ENCODE peak calls at places on chromosomes 16 and 17, in eight cellular contexts. I is mucosa of descending colon; P is CD8-positive, alpha-beta memory T cell; W is neuronal stem cell; X is adipocyte; D is left lung; J is cardiac muscle cell; Y is fibroblast of pulmonary artery. K is an unnamed sample.

GRCh38 chr16:56348168-56349085 is 76.9 kb downstream of the AMFR start:
- DNase-seq in W (no peak), X (no peak), P (peak; percentile 34), J (no peak), I (no peak), Y (no peak), D (peak; percentile 67), K (no peak)

GRCh38 chr17:51128089-51128488 is 7.4 kb upstream of the SPAG9 start:
- DNase-seq in X (no peak), Y (peak; percentile 34), W (no peak), P (no peak), I (no peak), D (no peak), J (peak; percentile 22), K (peak; percentile 2)

GRCh38 chr16:81321039-81321438 is 6.3 kb downstream of the GAN start:
- DNase-seq in I (no peak), W (no peak), X (peak; percentile 10), J (no peak), P (no peak), Y (no peak), D (no peak), K (no peak)

GRCh38 chr17:4480929-4481898 is 17.5 kb upstream of the SPNS2 start:
- DNase-seq in Y (no peak), X (no peak), P (peak; percentile 66), D (no peak), W (no peak), J (no peak), I (peak; percentile 81), K (peak; percentile 18)

GRCh38 chr16:85528528-85529387 is 84.4 kb upstream of the GSE1 start:
- DNase-seq in W (no peak), X (no peak), D (peak; percentile 74), Y (no peak), J (peak; percentile 25), P (no peak), I (peak; percentile 38), K (no peak)

GRCh38 chr17:45171338-45172231 is 9.9 kb downstream of the HEXIM2 start:
- DNase-seq in P (no peak), W (no peak), Y (no peak), I (peak; percentile 62), J (no peak), X (peak; percentile 26), D (peak; percentile 80), K (no peak)

GRCh38 chr16:84594725-84595038 is 23.2 kb downstream of the COTL1 start:
- DNase-seq in J (no peak), I (no peak), P (no peak), D (no peak), W (no peak), Y (no peak), X (no peak), K (no peak)

GRCh38 chr17:5000237-5000639 is 2.5 kb downstream of the KIF1C start:
- DNase-seq in P (peak; percentile 36), W (no peak), J (peak; percentile 60), I (no peak), X (peak; percentile 69), D (no peak), Y (peak; percentile 46), K (no peak)

GRCh38 chr17:79948918-79949645 is 86.6 kb downstream of the TBC1D16 start:
- DNase-seq in J (no peak), Y (no peak), I (no peak), P (peak; percentile 46), D (no peak), X (no peak), W (no peak), K (no peak)

GRCh38 chr17:32783602-32784001 is 93.3 kb downstream of the MYO1D start:
- DNase-seq in J (peak; percentile 76), I (no peak), Y (peak; percentile 75), X (peak; percentile 85), D (no peak), P (no peak), W (peak; percentile 36), K (no peak)

GRCh38 chr16:17474572-17474971 is 3.8 kb upstream of the XYLT1 start:
- DNase-seq in Y (no peak), J (no peak), P (no peak), W (no peak), I (no peak), D (no peak), X (no peak), K (no peak)

GRCh38 chr16:80300876-80301275 is 239.9 kb upstream of the DYNLRB2 start:
- DNase-seq in W (no peak), Y (peak; percentile 27), D (no peak), X (peak; percentile 58), P (no peak), J (peak; percentile 3), I (no peak), K (no peak)

DNA sequence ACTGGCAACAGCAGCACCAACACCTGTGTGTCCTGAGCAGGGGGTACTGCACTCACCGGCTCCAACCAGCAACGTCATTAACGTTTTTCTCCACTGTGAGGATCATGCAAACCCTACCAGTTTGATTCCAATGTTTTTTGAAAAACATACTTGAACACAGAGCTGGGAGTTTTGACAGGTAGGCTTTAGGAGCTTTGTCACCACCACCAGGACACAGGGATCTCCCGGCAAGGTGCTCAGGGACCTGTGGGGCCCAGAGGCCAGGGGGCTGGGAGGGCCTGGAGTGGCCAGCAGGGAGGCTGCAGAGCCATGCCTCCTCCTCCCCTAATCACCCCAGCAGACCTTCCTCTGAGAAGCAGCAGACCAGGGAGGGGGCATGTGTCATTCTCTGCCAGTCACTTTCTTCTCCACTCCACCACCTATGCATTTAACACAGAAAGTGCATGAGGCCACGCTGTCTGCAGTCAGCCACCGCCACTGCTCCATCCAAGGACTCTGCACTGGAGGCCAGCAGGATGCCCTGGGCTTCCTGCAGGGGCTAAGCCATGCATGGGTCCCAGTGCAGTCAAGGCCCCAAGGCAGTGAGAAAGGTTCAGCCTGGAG is 768.2 kb downstream of the KCNJ18 start:
- DNase-seq in X (no peak), W (no peak), J (no peak), P (no peak), Y (no peak), I (no peak), D (no peak), K (no peak)
- H3K4me3 ChIP-seq in X (no peak overlapping the region), W (no peak overlapping the region), J (no peak overlapping the region), P (no peak overlapping the region), Y (no peak overlapping the region), I (no peak overlapping the region), D (no peak overlapping the region), K (no peak overlapping the region)

GRCh38 chr16:2177561-2177960 is 18.8 kb downstream of the CASKIN1 start:
- DNase-seq in X (no peak), I (no peak), J (no peak), D (no peak), W (no peak), Y (no peak), P (no peak), K (no peak)
- H3K4me3 ChIP-seq in X (no peak overlapping the region), I (no peak overlapping the region), J (no peak overlapping the region), D (no peak overlapping the region), W (no peak overlapping the region), Y (no peak overlapping the region), P (no peak overlapping the region), K (no peak overlapping the region)

GRCh38 chr17:75720656-75721462 is at the start of gene ITGB4:
- DNase-seq in Y (no peak), P (peak; percentile 77), I (peak; percentile 89), X (peak; percentile 51), W (peak; percentile 21), D (peak; percentile 93), J (peak; percentile 6), K (peak; percentile 73)
- H3K4me3 ChIP-seq in Y (peak within 1 kb of the TSS; percentile 10), P (peak within 1 kb of the TSS; percentile 56), I (peak within 1 kb of the TSS; percentile 48), X (peak within 1 kb of the TSS; percentile 17), W (peak within 1 kb of the TSS; percentile 76), D (peak within 1 kb of the TSS; percentile 43), J (peak within 1 kb of the TSS; percentile 23), K (peak within 1 kb of the TSS; percentile 51)

DNA sequence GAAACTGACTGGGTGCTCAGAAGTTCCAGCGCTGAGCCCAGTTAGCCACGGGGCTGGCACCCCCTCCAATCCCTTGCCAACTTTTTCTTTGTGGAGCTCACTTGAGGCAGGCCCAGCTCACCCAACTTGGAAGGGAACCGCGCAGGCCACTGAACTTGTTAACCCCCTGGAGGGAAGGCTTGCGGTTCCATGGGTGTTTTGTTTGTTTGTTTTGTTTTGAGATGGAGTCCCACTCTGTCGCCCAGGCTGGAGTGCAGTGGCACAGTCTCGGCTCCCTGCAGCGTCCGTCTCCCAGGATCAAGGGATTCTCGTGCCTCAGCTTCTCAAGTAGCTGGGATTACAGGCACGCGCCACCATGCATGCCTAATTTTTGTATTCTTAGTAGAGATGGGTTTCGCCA is 34.1 kb upstream of the NDRG4 start:
- DNase-seq in I (no peak), X (no peak), P (no peak), J (no peak), D (no peak), Y (no peak), W (no peak), K (no peak)
- H3K4me3 ChIP-seq in I (no peak overlapping the region), X (no peak overlapping the region), P (no peak overlapping the region), J (no peak overlapping the region), D (no peak overlapping the region), Y (no peak overlapping the region), W (no peak overlapping the region), K (no peak overlapping the region)

DNA sequence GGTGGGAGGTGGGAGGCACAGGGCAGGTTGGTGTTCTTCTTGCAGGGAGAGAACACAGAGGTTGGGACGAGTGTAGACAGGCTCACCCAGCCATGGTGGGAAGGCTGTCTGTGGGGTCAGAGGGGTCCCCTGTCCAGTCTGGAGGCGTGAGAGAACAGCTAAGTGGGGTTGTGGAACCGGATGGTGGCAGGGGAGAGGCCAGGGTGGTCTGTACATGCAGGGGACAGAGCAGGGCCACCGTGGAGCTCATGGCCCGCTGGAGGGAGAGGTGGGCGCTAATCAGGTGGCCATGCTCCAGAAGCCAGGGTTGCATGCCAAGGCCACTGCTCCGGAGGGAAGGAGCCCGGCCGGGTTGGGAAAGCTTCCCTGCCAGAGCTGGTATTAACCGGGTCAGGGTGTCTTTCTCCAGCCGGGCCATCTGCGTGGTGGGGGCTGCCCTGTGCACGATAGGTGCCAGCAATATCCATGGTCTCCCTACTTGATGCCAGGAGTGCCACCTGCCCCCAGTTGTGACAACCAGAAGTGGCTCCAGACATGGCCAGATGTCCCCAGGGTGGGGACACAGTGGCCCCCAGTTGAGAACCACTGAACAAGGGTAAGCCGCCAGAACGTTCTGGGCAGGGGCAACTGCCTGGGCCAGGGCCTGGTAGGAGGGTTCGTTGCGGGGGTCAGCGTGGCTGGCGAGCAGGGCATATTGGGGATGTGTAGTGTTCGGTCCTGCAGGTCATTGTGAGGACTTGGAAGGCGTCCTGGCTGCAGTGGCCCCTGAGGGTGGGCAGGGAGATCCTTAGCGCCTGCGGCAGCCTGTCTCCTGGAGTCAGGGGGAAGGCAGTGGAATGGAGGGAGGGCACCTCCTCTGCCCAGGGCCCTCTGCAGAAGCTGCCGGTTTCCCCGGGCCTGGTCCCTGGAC is 5.1 kb downstream of the SNN start:
- DNase-seq in P (peak; percentile 45), I (no peak), D (peak; percentile 68), W (no peak), J (no peak), Y (no peak), X (no peak), K (no peak)
- H3K4me3 ChIP-seq in P (no peak overlapping the region), I (no peak overlapping the region), D (no peak overlapping the region), W (no peak overlapping the region), J (no peak overlapping the region), Y (no peak overlapping the region), X (no peak overlapping the region), K (no peak overlapping the region)

K was measured in CD4-positive, alpha-beta memory T cell.